ENCODE peak calls at places on chromosomes 12 and 14, in seven cellular contexts. H is H54, W is heart right ventricle, N is pulmonary artery endothelial cell, V is neural crest cell, I is EL, X is amygdala. E is an unnamed sample.
A peak's percentile ranks its signal among the peaks of the same experiment; 100 is the strongest.

GRCh38 chr14:33592298-33592697 is 358.6 kb downstream of the EGLN3 start:
- DNase-seq in I (peak; percentile 78), V (no peak), N (no peak), W (no peak), H (no peak), X (no peak), E (no peak)

GRCh38 chr14:79852975-79853374 is 358.3 kb downstream of the DIO2 start:
- DNase-seq in H (no peak), V (no peak), N (no peak), X (no peak), I (no peak), W (no peak), E (no peak)

GRCh38 chr12:2271961-2272360 is 219.2 kb downstream of the CACNA1C start:
- DNase-seq in W (no peak), H (no peak), X (no peak), V (no peak), N (no peak), I (no peak), E (no peak)

GRCh38 chr12:106136263-106136662 is 2.5 kb downstream of the NUAK1 start:
- DNase-seq in X (peak; percentile 83), I (peak; percentile 91), W (peak; percentile 91), H (no peak), V (peak; percentile 94), N (peak; percentile 56), E (peak; percentile 91)

GRCh38 chr14:54866588-54866987 is 36.0 kb downstream of the GCH1 start:
- DNase-seq in N (no peak), H (no peak), V (no peak), W (no peak), X (no peak), I (peak; percentile 22), E (peak; percentile 57)

GRCh38 chr14:76067536-76067935 is 82.0 kb downstream of the IFT43 start:
- DNase-seq in N (no peak), X (no peak), V (no peak), H (no peak), I (no peak), W (no peak), E (no peak)

GRCh38 chr12:28083816-28084678 is 106.2 kb upstream of the CCDC91 start:
- DNase-seq in V (no peak), X (no peak), W (no peak), N (no peak), I (no peak), H (no peak), E (no peak)

GRCh38 chr14:92105845-92106094 is 612 bp downstream of the ATXN3 start:
- DNase-seq in W (peak; percentile 59), V (peak; percentile 9), H (peak; percentile 29), N (no peak), I (peak; percentile 58), X (peak; percentile 56), E (peak; percentile 57)

GRCh38 chr14:68140111-68140741 is 320.6 kb downstream of the RAD51B start:
- DNase-seq in V (no peak), N (peak; percentile 80), I (peak; percentile 99), W (no peak), X (no peak), H (no peak), E (peak; percentile 97)

GRCh38 chr14:105348945-105349699 is 34.6 kb downstream of the PACS2 start:
- DNase-seq in I (no peak), N (no peak), V (no peak), H (no peak), W (no peak), X (no peak), E (no peak)

GRCh38 chr14:35155962-35156361 is 33.6 kb downstream of the PRORP start:
- DNase-seq in W (no peak), I (peak; percentile 60), N (peak; percentile 57), X (no peak), V (no peak), H (no peak), E (peak; percentile 76)

GRCh38 chr14:96681826-96682225 is 115.4 kb upstream of the VRK1 start:
- DNase-seq in V (no peak), W (no peak), I (peak; percentile 61), X (no peak), N (no peak), H (peak; percentile 26), E (no peak)

GRCh38 chr14:87898301-87898700 is 94.7 kb downstream of the GALC start:
- DNase-seq in N (no peak), V (no peak), W (no peak), I (no peak), H (no peak), X (no peak), E (no peak)

E was measured in dermis blood vessel endothelial cell.